ENCODE peak calls at places on chromosomes 5 and 9, in six cellular contexts. One of them, this sample, is unnamed.

GRCh38 chr9:135951889-135952663 is 9.1 kb downstream of the UBAC1 start:
- DNase-seq in AG10803: no peak
- DNase-seq in HFF-Myc: peak
- DNase-seq in Panc1: no peak
- DNase-seq in fibroblast of the conjunctiva: peak
- DNase-seq in astrocyte of the spinal cord: peak
- DNase-seq in this sample: no peak

GRCh38 chr9:35771524-35771923 is 17.4 kb upstream of the MSMP start:
- DNase-seq in AG10803: no peak
- DNase-seq in HFF-Myc: no peak
- DNase-seq in Panc1: no peak
- DNase-seq in fibroblast of the conjunctiva: no peak
- DNase-seq in astrocyte of the spinal cord: no peak
- DNase-seq in this sample: no peak

GRCh38 chr5:145509336-145510150 is 325.6 kb downstream of the PRELID2 start:
- DNase-seq in AG10803: peak
- DNase-seq in HFF-Myc: no peak
- DNase-seq in Panc1: no peak
- DNase-seq in fibroblast of the conjunctiva: no peak
- DNase-seq in astrocyte of the spinal cord: no peak
- DNase-seq in this sample: no peak

GRCh38 chr5:143933434-143933833 is 121.5 kb downstream of the HMHB1 start:
- DNase-seq in AG10803: no peak
- DNase-seq in HFF-Myc: no peak
- DNase-seq in Panc1: no peak
- DNase-seq in fibroblast of the conjunctiva: no peak
- DNase-seq in astrocyte of the spinal cord: no peak
- DNase-seq in this sample: no peak

GRCh38 chr5:32501623-32502022 is 57.1 kb upstream of the ZFR start:
- DNase-seq in AG10803: no peak
- DNase-seq in HFF-Myc: no peak
- DNase-seq in Panc1: no peak
- DNase-seq in fibroblast of the conjunctiva: no peak
- DNase-seq in astrocyte of the spinal cord: no peak
- DNase-seq in this sample: no peak

GRCh38 chr5:3265936-3266335 is 329.7 kb upstream of the IRX1 start:
- DNase-seq in AG10803: no peak
- DNase-seq in HFF-Myc: no peak
- DNase-seq in Panc1: no peak
- DNase-seq in fibroblast of the conjunctiva: no peak
- DNase-seq in astrocyte of the spinal cord: no peak
- DNase-seq in this sample: no peak

GRCh38 chr5:155729684-155730059 is 597.3 kb upstream of the SGCD start:
- DNase-seq in AG10803: peak
- DNase-seq in HFF-Myc: no peak
- DNase-seq in Panc1: no peak
- DNase-seq in fibroblast of the conjunctiva: no peak
- DNase-seq in astrocyte of the spinal cord: no peak
- DNase-seq in this sample: no peak

GRCh38 chr9:133103183-133103986 is 17.7 kb downstream of the RALGDS start:
- DNase-seq in AG10803: peak
- DNase-seq in HFF-Myc: no peak
- DNase-seq in Panc1: peak
- DNase-seq in fibroblast of the conjunctiva: no peak
- DNase-seq in astrocyte of the spinal cord: peak
- DNase-seq in this sample: peak

GRCh38 chr5:146313027-146313426 is 25.6 kb upstream of the POU4F3 start:
- DNase-seq in AG10803: no peak
- DNase-seq in HFF-Myc: no peak
- DNase-seq in Panc1: no peak
- DNase-seq in fibroblast of the conjunctiva: no peak
- DNase-seq in astrocyte of the spinal cord: no peak
- DNase-seq in this sample: no peak

GRCh38 chr5:102718819-102719218 is 36.3 kb upstream of the PAM start:
- DNase-seq in AG10803: peak
- DNase-seq in HFF-Myc: no peak
- DNase-seq in Panc1: no peak
- DNase-seq in fibroblast of the conjunctiva: no peak
- DNase-seq in astrocyte of the spinal cord: no peak
- DNase-seq in this sample: no peak

GRCh38 chr9:133569891-133570651 is 35.6 kb downstream of the ADAMTSL2 start:
- DNase-seq in AG10803: no peak
- DNase-seq in HFF-Myc: no peak
- DNase-seq in Panc1: no peak
- DNase-seq in fibroblast of the conjunctiva: no peak
- DNase-seq in astrocyte of the spinal cord: no peak
- DNase-seq in this sample: no peak

GRCh38 chr5:149271717-149272558 is at the start of gene AFAP1L1:
- DNase-seq in AG10803: peak
- DNase-seq in HFF-Myc: no peak
- DNase-seq in Panc1: no peak
- DNase-seq in fibroblast of the conjunctiva: peak
- DNase-seq in astrocyte of the spinal cord: peak
- DNase-seq in this sample: no peak

GRCh38 chr9:90801507-90802289 is at the start of gene SYK:
- DNase-seq in AG10803: no peak
- DNase-seq in HFF-Myc: no peak
- DNase-seq in Panc1: no peak
- DNase-seq in fibroblast of the conjunctiva: no peak
- DNase-seq in astrocyte of the spinal cord: no peak
- DNase-seq in this sample: no peak

GRCh38 chr9:134671341-134672113 is 29.9 kb downstream of the COL5A1 start:
- DNase-seq in AG10803: peak
- DNase-seq in HFF-Myc: no peak
- DNase-seq in Panc1: no peak
- DNase-seq in fibroblast of the conjunctiva: no peak
- DNase-seq in astrocyte of the spinal cord: peak
- DNase-seq in this sample: no peak

GRCh38 chr5:116303340-116303739 is 218.5 kb downstream of the COMMD10 start:
- DNase-seq in AG10803: no peak
- DNase-seq in HFF-Myc: no peak
- DNase-seq in Panc1: no peak
- DNase-seq in fibroblast of the conjunctiva: no peak
- DNase-seq in astrocyte of the spinal cord: no peak
- DNase-seq in this sample: no peak

GRCh38 chr5:58016329-58016728 is 443.6 kb downstream of the PLK2 start:
- DNase-seq in AG10803: peak
- DNase-seq in HFF-Myc: peak
- DNase-seq in Panc1: no peak
- DNase-seq in fibroblast of the conjunctiva: no peak
- DNase-seq in astrocyte of the spinal cord: no peak
- DNase-seq in this sample: no peak

GRCh38 chr9:123282343-123283047 is 14.1 kb upstream of the STRBP start:
- DNase-seq in AG10803: no peak
- DNase-seq in HFF-Myc: no peak
- DNase-seq in Panc1: no peak
- DNase-seq in fibroblast of the conjunctiva: no peak
- DNase-seq in astrocyte of the spinal cord: no peak
- DNase-seq in this sample: no peak

GRCh38 chr9:118230319-118230718 is 526.1 kb downstream of the TLR4 start:
- DNase-seq in AG10803: peak
- DNase-seq in HFF-Myc: no peak
- DNase-seq in Panc1: no peak
- DNase-seq in fibroblast of the conjunctiva: no peak
- DNase-seq in astrocyte of the spinal cord: peak
- DNase-seq in this sample: no peak

GRCh38 chr9:131639771-131640437 is 94.6 kb downstream of the PRRT1B start:
- DNase-seq in AG10803: no peak
- DNase-seq in HFF-Myc: no peak
- DNase-seq in Panc1: no peak
- DNase-seq in fibroblast of the conjunctiva: no peak
- DNase-seq in astrocyte of the spinal cord: no peak
- DNase-seq in this sample: no peak

GRCh38 chr5:115795700-115796099 is 20.8 kb downstream of the CDO1 start:
- DNase-seq in AG10803: no peak
- DNase-seq in HFF-Myc: no peak
- DNase-seq in Panc1: no peak
- DNase-seq in fibroblast of the conjunctiva: no peak
- DNase-seq in astrocyte of the spinal cord: no peak
- DNase-seq in this sample: no peak

GRCh38 chr5:141533897-141534296 is 45.0 kb downstream of the PCDHGC5 start:
- DNase-seq in AG10803: no peak
- DNase-seq in HFF-Myc: no peak
- DNase-seq in Panc1: no peak
- DNase-seq in fibroblast of the conjunctiva: no peak
- DNase-seq in astrocyte of the spinal cord: no peak
- DNase-seq in this sample: no peak

GRCh38 chr9:132670816-132671371 is 630 bp downstream of the GTF3C4 start:
- DNase-seq in AG10803: peak
- DNase-seq in HFF-Myc: no peak
- DNase-seq in Panc1: no peak
- DNase-seq in fibroblast of the conjunctiva: no peak
- DNase-seq in astrocyte of the spinal cord: no peak
- DNase-seq in this sample: peak

GRCh38 chr9:95078934-95079333 is 238.6 kb downstream of the FANCC start:
- DNase-seq in AG10803: no peak
- DNase-seq in HFF-Myc: no peak
- DNase-seq in Panc1: no peak
- DNase-seq in fibroblast of the conjunctiva: no peak
- DNase-seq in astrocyte of the spinal cord: no peak
- DNase-seq in this sample: no peak

GRCh38 chr9:32427111-32427873 is 42.8 kb downstream of the ACO1 start:
- DNase-seq in AG10803: no peak
- DNase-seq in HFF-Myc: no peak
- DNase-seq in Panc1: no peak
- DNase-seq in fibroblast of the conjunctiva: no peak
- DNase-seq in astrocyte of the spinal cord: peak
- DNase-seq in this sample: no peak

GRCh38 chr5:43367453-43367852 is 44.7 kb downstream of the CCL28 start:
- DNase-seq in AG10803: no peak
- DNase-seq in HFF-Myc: no peak
- DNase-seq in Panc1: no peak
- DNase-seq in fibroblast of the conjunctiva: no peak
- DNase-seq in astrocyte of the spinal cord: no peak
- DNase-seq in this sample: no peak

GRCh38 chr5:148474025-148474511 is 90.3 kb downstream of the FBXO38 start:
- DNase-seq in AG10803: no peak
- DNase-seq in HFF-Myc: no peak
- DNase-seq in Panc1: no peak
- DNase-seq in fibroblast of the conjunctiva: no peak
- DNase-seq in astrocyte of the spinal cord: peak
- DNase-seq in this sample: no peak

GRCh38 chr9:133184971-133185370 is 21.3 kb upstream of the GBGT1 start:
- DNase-seq in AG10803: peak
- DNase-seq in HFF-Myc: peak
- DNase-seq in Panc1: peak
- DNase-seq in fibroblast of the conjunctiva: peak
- DNase-seq in astrocyte of the spinal cord: peak
- DNase-seq in this sample: peak

GRCh38 chr9:76562511-76562911 is 103.5 kb downstream of the GCNT1 start:
- DNase-seq in AG10803: peak
- DNase-seq in HFF-Myc: no peak
- DNase-seq in Panc1: no peak
- DNase-seq in fibroblast of the conjunctiva: no peak
- DNase-seq in astrocyte of the spinal cord: peak
- DNase-seq in this sample: no peak

GRCh38 chr9:91930475-91930874 is 19.6 kb downstream of the ROR2 start:
- DNase-seq in AG10803: no peak
- DNase-seq in HFF-Myc: no peak
- DNase-seq in Panc1: no peak
- DNase-seq in fibroblast of the conjunctiva: no peak
- DNase-seq in astrocyte of the spinal cord: peak
- DNase-seq in this sample: no peak

GRCh38 chr9:95815153-95815552 is 60.3 kb upstream of the ERCC6L2 start:
- DNase-seq in AG10803: no peak
- DNase-seq in HFF-Myc: peak
- DNase-seq in Panc1: no peak
- DNase-seq in fibroblast of the conjunctiva: peak
- DNase-seq in astrocyte of the spinal cord: peak
- DNase-seq in this sample: no peak

GRCh38 chr9:135065151-135065550 is 22.3 kb upstream of the OLFM1 start:
- DNase-seq in AG10803: no peak
- DNase-seq in HFF-Myc: no peak
- DNase-seq in Panc1: no peak
- DNase-seq in fibroblast of the conjunctiva: no peak
- DNase-seq in astrocyte of the spinal cord: no peak
- DNase-seq in this sample: no peak

GRCh38 chr5:131109540-131110255 is 55.4 kb downstream of the HINT1 start:
- DNase-seq in AG10803: peak
- DNase-seq in HFF-Myc: no peak
- DNase-seq in Panc1: peak
- DNase-seq in fibroblast of the conjunctiva: peak
- DNase-seq in astrocyte of the spinal cord: peak
- DNase-seq in this sample: peak

GRCh38 chr5:135511858-135512257 is 23.9 kb downstream of the NEUROG1 start:
- DNase-seq in AG10803: no peak
- DNase-seq in HFF-Myc: no peak
- DNase-seq in Panc1: no peak
- DNase-seq in fibroblast of the conjunctiva: no peak
- DNase-seq in astrocyte of the spinal cord: no peak
- DNase-seq in this sample: no peak

GRCh38 chr5:156824800-156825199 is 25.3 kb upstream of the PPP1R2B start:
- DNase-seq in AG10803: peak
- DNase-seq in HFF-Myc: peak
- DNase-seq in Panc1: no peak
- DNase-seq in fibroblast of the conjunctiva: peak
- DNase-seq in astrocyte of the spinal cord: peak
- DNase-seq in this sample: no peak

GRCh38 chr5:138981606-138982005 is 106.5 kb upstream of the LRRTM2 start:
- DNase-seq in AG10803: peak
- DNase-seq in HFF-Myc: no peak
- DNase-seq in Panc1: no peak
- DNase-seq in fibroblast of the conjunctiva: no peak
- DNase-seq in astrocyte of the spinal cord: peak
- DNase-seq in this sample: no peak

GRCh38 chr5:142753114-142753764 is 16.9 kb upstream of the ARHGAP26 start:
- DNase-seq in AG10803: peak
- DNase-seq in HFF-Myc: no peak
- DNase-seq in Panc1: no peak
- DNase-seq in fibroblast of the conjunctiva: no peak
- DNase-seq in astrocyte of the spinal cord: no peak
- DNase-seq in this sample: no peak

GRCh38 chr9:120868339-120868675 is 8.7 kb downstream of the PHF19 start:
- DNase-seq in AG10803: peak
- DNase-seq in HFF-Myc: no peak
- DNase-seq in Panc1: no peak
- DNase-seq in fibroblast of the conjunctiva: no peak
- DNase-seq in astrocyte of the spinal cord: no peak
- DNase-seq in this sample: no peak

GRCh38 chr5:12246016-12246415 is 341.8 kb upstream of the CTNND2 start:
- DNase-seq in AG10803: no peak
- DNase-seq in HFF-Myc: no peak
- DNase-seq in Panc1: no peak
- DNase-seq in fibroblast of the conjunctiva: no peak
- DNase-seq in astrocyte of the spinal cord: peak
- DNase-seq in this sample: no peak

GRCh38 chr5:94422819-94423218 is 195.6 kb downstream of the KIAA0825 start:
- DNase-seq in AG10803: no peak
- DNase-seq in HFF-Myc: no peak
- DNase-seq in Panc1: no peak
- DNase-seq in fibroblast of the conjunctiva: no peak
- DNase-seq in astrocyte of the spinal cord: peak
- DNase-seq in this sample: no peak

GRCh38 chr5:133687212-133688051 is 75.1 kb upstream of the FSTL4 start:
- DNase-seq in AG10803: no peak
- DNase-seq in HFF-Myc: no peak
- DNase-seq in Panc1: no peak
- DNase-seq in fibroblast of the conjunctiva: no peak
- DNase-seq in astrocyte of the spinal cord: no peak
- DNase-seq in this sample: no peak

This sample was measured in effector memory CD4-positive, alpha-beta T cell.